ENCODE peak calls at places on chromosomes 5 and 9, in eight cellular contexts. N, F, B, D, V, W, H and Q are unnamed samples.

GRCh38 chr9:132977626-132978450 is 656 bp upstream of the GFI1B start:
- DNase-seq in W (peak), V (peak), N (peak), F (peak), B (peak), D (peak), H (peak), Q (no peak)

GRCh38 chr9:114072181-114073140 is 5.6 kb downstream of the AMBP start:
- DNase-seq in V (no peak), H (no peak), D (peak), N (peak), W (peak), B (peak), F (peak), Q (no peak)

GRCh38 chr5:35198096-35198495 is 32.2 kb downstream of the PRLR start:
- DNase-seq in V (no peak), D (no peak), B (no peak), W (peak), F (peak), H (no peak), N (peak), Q (no peak)

GRCh38 chr5:124408738-124409453 is 337.5 kb downstream of the ZNF608 start:
- DNase-seq in H (no peak), F (no peak), D (peak), W (peak), N (no peak), V (no peak), B (no peak), Q (no peak)

GRCh38 chr5:180600554-180601041 is 9.3 kb upstream of the SCGB3A1 start:
- DNase-seq in W (no peak), H (peak), B (no peak), D (no peak), V (no peak), F (no peak), N (no peak), Q (peak)

GRCh38 chr9:133403766-133404439 is 13.9 kb downstream of the REXO4 start:
- DNase-seq in V (peak), F (no peak), W (no peak), N (no peak), H (peak), B (no peak), D (peak), Q (no peak)

GRCh38 chr9:94985649-94986048 is 259.1 kb downstream of the AOPEP start:
- DNase-seq in W (no peak), D (peak), F (no peak), B (no peak), N (no peak), V (no peak), H (no peak), Q (no peak)

GRCh38 chr5:52728201-52728600 is 59.5 kb upstream of the ITGA1 start:
- DNase-seq in B (no peak), V (no peak), H (no peak), F (no peak), D (peak), N (no peak), W (no peak), Q (no peak)

GRCh38 chr5:36870399-36871040 is 6.0 kb upstream of the NIPBL start:
- DNase-seq in W (peak), B (no peak), F (no peak), N (no peak), D (peak), V (peak), H (no peak), Q (no peak)

GRCh38 chr9:38027714-38028113 is 41.3 kb downstream of the SHB start:
- DNase-seq in B (no peak), F (no peak), H (no peak), N (no peak), W (no peak), D (no peak), V (no peak), Q (no peak)

GRCh38 chr5:89336111-89336510 is 453.1 kb upstream of the MEF2C start:
- DNase-seq in V (no peak), W (no peak), B (no peak), F (no peak), N (no peak), D (peak), H (no peak), Q (no peak)

GRCh38 chr5:130243641-130244040 is 339.4 kb downstream of the CHSY3 start:
- DNase-seq in W (no peak), D (no peak), N (no peak), V (no peak), H (no peak), B (no peak), F (no peak), Q (no peak)

GRCh38 chr5:1568201-1568979 is 44.6 kb upstream of the LPCAT1 start:
- DNase-seq in N (no peak), F (no peak), B (no peak), D (peak), H (peak), W (peak), V (no peak), Q (no peak)

GRCh38 chr5:173954671-173955605 is 34.0 kb upstream of the C5orf47 start:
- DNase-seq in D (no peak), W (peak), F (no peak), H (peak), V (no peak), N (no peak), B (no peak), Q (no peak)

GRCh38 chr5:30994926-30995325 is 198.6 kb upstream of the CDH6 start:
- DNase-seq in V (no peak), H (no peak), W (no peak), D (no peak), F (no peak), N (no peak), B (no peak), Q (no peak)

GRCh38 chr5:60295423-60295822 is 401.9 kb upstream of the PDE4D start:
- DNase-seq in D (peak), W (peak), V (no peak), H (peak), F (no peak), N (no peak), B (no peak), Q (no peak)

GRCh38 chr5:137754961-137755762 is 999 bp upstream of the HNRNPA0 start:
- DNase-seq in B (no peak), W (no peak), N (no peak), H (no peak), F (no peak), D (no peak), V (no peak), Q (no peak)

GRCh38 chr5:10607666-10608442 is 44.0 kb downstream of the ANKRD33B start:
- DNase-seq in N (peak), V (no peak), B (peak), D (no peak), W (peak), F (no peak), H (no peak), Q (no peak)

GRCh38 chr9:131618071-131618479 is 72.8 kb downstream of the PRRT1B start:
- DNase-seq in B (no peak), H (peak), V (no peak), N (peak), W (no peak), D (peak), F (peak), Q (no peak)

GRCh38 chr5:78548216-78548615 is 100.4 kb downstream of the LHFPL2 start:
- DNase-seq in F (no peak), W (no peak), N (no peak), B (no peak), H (no peak), V (no peak), D (no peak), Q (no peak)

GRCh38 chr5:14706615-14707021 is 42.1 kb downstream of the OTULIN start:
- DNase-seq in F (no peak), D (peak), N (no peak), W (peak), V (no peak), B (no peak), H (no peak), Q (no peak)

GRCh38 chr5:154758501-154758900 is 3.3 kb downstream of the LARP1 start:
- DNase-seq in W (peak), D (no peak), B (no peak), N (no peak), H (no peak), F (no peak), V (no peak), Q (no peak)

GRCh38 chr5:154757647-154758406 is 2.6 kb downstream of the LARP1 start:
- DNase-seq in D (peak), W (peak), H (peak), N (no peak), B (no peak), V (no peak), F (no peak), Q (no peak)

GRCh38 chr5:66807743-66808142 is 211.6 kb downstream of the MAST4 start:
- DNase-seq in V (peak), F (no peak), B (peak), N (no peak), H (peak), D (peak), W (peak), Q (no peak)

DNA sequence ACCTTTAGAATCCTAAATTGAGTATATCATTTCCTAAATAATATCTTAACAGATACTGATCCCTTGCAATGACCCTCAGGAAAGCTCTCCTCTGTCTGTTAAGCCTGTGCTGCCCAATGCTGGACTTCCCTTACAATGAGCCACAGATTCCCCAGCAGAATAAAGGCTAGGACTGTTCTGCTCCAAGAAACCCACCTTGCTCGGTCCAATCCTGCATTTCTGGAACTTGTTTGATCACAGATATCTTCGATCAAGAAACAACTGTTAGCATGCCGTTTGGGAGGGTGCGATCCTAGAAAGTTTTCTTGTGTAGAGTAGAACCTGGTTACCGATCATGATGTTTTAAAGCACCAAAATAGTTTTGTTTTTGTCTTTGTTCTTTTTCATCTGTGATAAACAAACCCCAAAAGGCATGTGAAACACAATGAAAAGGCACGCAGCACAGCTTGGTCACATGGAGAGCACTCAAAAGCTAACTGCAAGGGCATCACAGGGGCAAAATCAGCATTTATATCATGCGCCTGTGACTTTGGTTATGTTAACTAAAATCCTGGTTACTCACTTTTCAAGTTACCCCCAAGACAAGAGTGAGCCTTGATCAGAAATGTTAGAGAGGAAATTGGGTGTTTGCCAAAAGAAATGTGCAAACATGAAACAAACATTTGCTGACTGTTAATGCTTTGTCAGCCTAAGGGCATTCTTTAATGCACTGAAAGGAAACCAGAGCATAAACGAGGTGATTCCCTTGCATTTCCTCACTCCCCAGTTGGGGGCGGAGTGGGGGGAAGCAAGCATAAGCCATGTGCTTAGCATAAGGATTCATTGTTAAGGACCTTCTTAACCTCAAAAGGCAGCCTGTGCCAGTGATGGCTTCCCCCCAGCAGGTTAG is 61.9 kb upstream of the ADAMTS16 start:
- DNase-seq in D (peak), N (no peak), H (no peak), V (no peak), F (no peak), B (no peak), W (no peak), Q (no peak)
- TF ChIP-seq CTCF in D (no peak), N (no peak), H (no peak), V (no peak), F (no peak), B (no peak), W (no peak), Q (no peak)

DNA sequence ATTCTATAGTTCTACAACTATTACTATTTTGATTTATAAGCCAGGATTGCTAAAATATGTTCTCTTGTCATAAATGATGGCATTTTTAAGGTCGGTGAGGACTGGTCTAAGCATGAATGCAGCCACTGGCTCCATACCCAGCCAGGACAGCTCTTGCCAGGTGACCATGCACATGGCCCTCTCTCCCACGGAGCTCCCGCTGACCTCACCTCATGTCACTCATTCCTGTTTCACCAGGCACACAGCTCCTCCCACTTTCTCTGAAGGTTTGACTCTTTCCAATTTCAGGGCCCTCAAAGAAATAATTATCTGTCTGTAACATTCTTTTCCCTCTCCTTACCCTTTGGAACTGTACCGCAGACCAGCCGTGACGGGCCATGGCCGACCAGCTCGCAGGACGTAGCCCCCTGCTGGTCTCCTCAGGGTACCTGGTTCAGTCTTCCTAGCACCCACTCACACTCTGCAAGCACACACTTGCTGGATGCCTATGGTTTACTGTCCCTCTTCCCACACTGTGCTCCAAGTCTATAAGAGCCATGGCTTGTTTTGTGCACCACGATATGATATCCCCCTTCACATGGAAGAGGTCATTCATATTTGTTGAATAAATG is 72.6 kb downstream of the LIFR start:
- DNase-seq in D (no peak), N (no peak), W (no peak), H (no peak), V (no peak), B (no peak), F (no peak), Q (no peak)
- TF ChIP-seq CTCF in D (no peak), N (peak), W (no peak), H (no peak), V (no peak), B (no peak), F (no peak), Q (no peak)

GRCh38 chr5:157080291-157080690 is 21.4 kb upstream of the HAVCR1 start:
- DNase-seq in W (no peak), D (no peak), F (no peak), B (no peak), H (no peak), N (no peak), V (no peak), Q (no peak)
- TF ChIP-seq CTCF in W (no peak), D (no peak), F (no peak), B (no peak), H (no peak), N (no peak), V (no peak), Q (no peak)

GRCh38 chr5:135546912-135547311 is 11.1 kb upstream of the NEUROG1 start:
- DNase-seq in W (no peak), F (no peak), B (no peak), H (no peak), N (no peak), D (no peak), V (no peak), Q (no peak)
- TF ChIP-seq CTCF in W (no peak), F (no peak), B (no peak), H (no peak), N (no peak), D (no peak), V (no peak), Q (no peak)

GRCh38 chr5:141354900-141355469 is at the start of gene PCDHGA4:
- DNase-seq in F (no peak), B (no peak), V (no peak), H (no peak), W (peak), D (no peak), N (no peak), Q (no peak)
- TF ChIP-seq CTCF in F (peak), B (no peak), V (no peak), H (no peak), W (peak), D (peak), N (peak), Q (peak)

GRCh38 chr9:121929893-121930875 is 162.9 kb downstream of the TTLL11 start:
- DNase-seq in W (no peak), H (no peak), F (no peak), B (no peak), D (no peak), N (no peak), V (no peak), Q (no peak)
- TF ChIP-seq CTCF in W (peak), H (no peak), F (peak), B (no peak), D (no peak), N (no peak), V (no peak), Q (no peak)

GRCh38 chr9:116151199-116151598 is 2.4 kb upstream of the PAPPA start:
- DNase-seq in N (no peak), V (no peak), H (no peak), D (no peak), W (no peak), B (no peak), F (no peak), Q (no peak)

GRCh38 chr9:116147821-116148220 is 5.8 kb upstream of the PAPPA start:
- DNase-seq in W (no peak), D (no peak), B (no peak), H (no peak), N (no peak), F (no peak), V (no peak), Q (no peak)

GRCh38 chr9:116152390-116152789 is 1.2 kb upstream of the PAPPA start:
- DNase-seq in F (no peak), N (no peak), B (no peak), W (peak), H (no peak), V (no peak), D (peak), Q (no peak)

GRCh38 chr9:116151966-116152381 is 1.6 kb upstream of the PAPPA start:
- DNase-seq in F (no peak), W (peak), D (peak), B (no peak), V (peak), N (no peak), H (no peak), Q (no peak)

DNA sequence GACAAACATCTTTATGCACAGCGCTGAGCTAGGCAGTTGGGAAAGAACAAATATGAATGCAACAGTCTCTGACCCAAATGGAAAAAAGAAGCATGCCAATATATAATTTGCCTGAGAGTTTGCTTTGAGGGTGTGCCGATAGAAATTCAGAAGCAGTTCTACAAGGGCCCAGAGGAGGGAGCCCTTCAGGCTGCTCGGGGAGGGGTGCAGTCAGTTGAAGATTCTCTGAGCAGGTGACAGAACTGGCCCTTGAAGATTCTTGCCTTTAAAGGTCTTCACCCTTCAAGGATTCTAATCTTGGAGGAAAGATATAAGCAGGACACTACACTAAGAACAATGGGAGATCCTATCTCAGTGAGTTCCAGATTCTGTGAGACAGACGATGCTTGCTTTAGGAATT is 3.7 kb upstream of the PAPPA start:
- DNase-seq in W (no peak), F (no peak), D (no peak), H (peak), N (no peak), V (no peak), B (no peak), Q (no peak)
- TF ChIP-seq CTCF in W (peak), F (peak), D (peak), H (no peak), N (peak), V (peak), B (no peak), Q (peak)

GRCh38 chr9:73061131-73061530 is 90.5 kb upstream of the ANXA1 start:
- DNase-seq in W (no peak), B (no peak), H (no peak), N (no peak), V (no peak), F (no peak), D (no peak), Q (no peak)

GRCh38 chr9:73065439-73065838 is 86.2 kb upstream of the ANXA1 start:
- DNase-seq in H (no peak), D (no peak), V (no peak), B (no peak), W (no peak), F (peak), N (no peak), Q (no peak)

GRCh38 chr9:73067074-73067473 is 84.6 kb upstream of the ANXA1 start:
- DNase-seq in W (no peak), V (no peak), H (no peak), D (no peak), N (no peak), B (no peak), F (no peak), Q (no peak)
- TF ChIP-seq CTCF in W (no peak), V (no peak), H (no peak), D (no peak), N (no peak), B (no peak), F (no peak), Q (no peak)